ENCODE peak calls at places on chromosomes 11 and 22, in five cellular contexts. J is lower lobe of right lung; T is NCI-H1092 treated with DMSO at 0.1 percent for 48 hours; O is hippocampal formation; K is stimulated activated CD4-positive, alpha-beta T cell treated with anti-CD3 and anti-CD28 coated beads, Interleukin-15, amount 100 ng/mL, for 48 hours. D is an unnamed sample.

GRCh38 chr11:113189909-113190667 is 124.3 kb upstream of the TTC12 start:
- DNase-seq in J (no peak), T (no peak), O (no peak), K (no peak), D (no peak)

GRCh38 chr11:33868646-33869461 is 23.0 kb downstream of the LMO2 start:
- DNase-seq in J (no peak), T (no peak), O (no peak), K (no peak), D (no peak)

GRCh38 chr22:36587289-36588154 is 58.6 kb upstream of the EIF3D start:
- DNase-seq in J (no peak), T (no peak), O (no peak), K (no peak), D (no peak)

GRCh38 chr11:62552931-62553838 is 6.6 kb upstream of the AHNAK start:
- DNase-seq in J (peak; percentile 92), T (no peak), O (no peak), K (no peak), D (peak; percentile 14)

GRCh38 chr11:126253265-126253664 is 15.4 kb downstream of the SRPRA start:
- DNase-seq in J (no peak), T (no peak), O (no peak), K (no peak), D (no peak)

GRCh38 chr11:90823446-90823845 is 600.6 kb upstream of the CHORDC1 start:
- DNase-seq in J (no peak), T (no peak), O (no peak), K (no peak), D (no peak)

GRCh38 chr11:123707606-123708205 is 33.8 kb downstream of the ZNF202 start:
- DNase-seq in J (no peak), T (peak; percentile 75), O (peak; percentile 41), K (peak; percentile 52), D (peak; percentile 38)

GRCh38 chr11:9461760-9462134 is 935 bp downstream of the ZNF143 start:
- DNase-seq in J (no peak), T (peak; percentile 51), O (no peak), K (no peak), D (no peak)

GRCh38 chr11:1472180-1473005 is 14.2 kb downstream of the MOB2 start:
- DNase-seq in J (peak; percentile 28), T (no peak), O (no peak), K (no peak), D (no peak)

GRCh38 chr22:35465109-35465701 is 65.3 kb downstream of the MCM5 start:
- DNase-seq in J (no peak), T (no peak), O (no peak), K (no peak), D (no peak)